ENCODE peak calls at places on chromosomes 5 and 9, in five cellular contexts. X is vagina; O is dorsolateral prefrontal cortex; M is stimulated activated naive CD8-positive, alpha-beta T cell treated with anti-CD3 and anti-CD28 coated beads, Interleukin-15, Interleukin-2, amounts not matched to agents 100 U/mL and 50 U/mL, for 24 hours; I is cardiac fibroblast. H is an unnamed sample.

GRCh38 chr9:72065076-72065475 is 4.7 kb upstream of the C9orf57 start:
- DNase-seq in X (no peak), O (no peak), M (no peak), I (peak), H (no peak)

GRCh38 chr5:136082390-136083193 is 50.1 kb upstream of the SMAD5 start:
- DNase-seq in X (no peak), O (peak), M (peak), I (peak), H (peak)

GRCh38 chr5:6717687-6718086 is 4.5 kb downstream of the TENT4A start:
- DNase-seq in X (peak), O (no peak), M (no peak), I (no peak), H (peak)

GRCh38 chr5:121158433-121158832 is 693.2 kb upstream of the FTMT start:
- DNase-seq in X (no peak), O (no peak), M (no peak), I (no peak), H (no peak)

GRCh38 chr5:116038817-116039216 is 6.5 kb downstream of the ARL14EPL start:
- DNase-seq in X (no peak), O (no peak), M (peak), I (no peak), H (peak)

GRCh38 chr5:154078305-154078704 is 39.5 kb downstream of the MFAP3 start:
- DNase-seq in X (no peak), O (no peak), M (no peak), I (no peak), H (no peak)

GRCh38 chr5:127820910-127821553 is 117.8 kb downstream of the CCDC192 start:
- DNase-seq in X (no peak), O (no peak), M (no peak), I (no peak), H (no peak)

GRCh38 chr9:5563417-5563815 is 53.1 kb downstream of the PDCD1LG2 start:
- DNase-seq in X (no peak), O (no peak), M (no peak), I (peak), H (no peak)

GRCh38 chr5:33379757-33380156 is 61.0 kb upstream of the TARS1 start:
- DNase-seq in X (no peak), O (no peak), M (no peak), I (peak), H (peak)

GRCh38 chr5:140322751-140323731 is 20.1 kb upstream of the PFDN1 start:
- DNase-seq in X (no peak), O (peak), M (no peak), I (peak), H (no peak)

GRCh38 chr5:32710859-32711692 is at the start of gene NPR3:
- DNase-seq in X (no peak), O (no peak), M (no peak), I (peak), H (no peak)

GRCh38 chr5:122849746-122850145 is 4.3 kb downstream of the SNX24 start:
- DNase-seq in X (no peak), O (no peak), M (no peak), I (peak), H (no peak)

GRCh38 chr5:150214289-150214688 is 24.4 kb downstream of the SLC6A7 start:
- DNase-seq in X (no peak), O (no peak), M (no peak), I (peak), H (no peak)

GRCh38 chr9:94931036-94931633 is 204.6 kb downstream of the AOPEP start:
- DNase-seq in X (no peak), O (no peak), M (no peak), I (peak), H (no peak)

GRCh38 chr5:64603676-64604075 is 86.6 kb upstream of the SHISAL2B start:
- DNase-seq in X (no peak), O (no peak), M (no peak), I (no peak), H (no peak)

GRCh38 chr5:126984632-126985031 is 45.7 kb downstream of the MARCHF3 start:
- DNase-seq in X (no peak), O (no peak), M (no peak), I (no peak), H (no peak)

GRCh38 chr5:643811-644271 is 31.7 kb downstream of the CEP72 start:
- DNase-seq in X (no peak), O (no peak), M (no peak), I (no peak), H (peak)

GRCh38 chr5:143147382-143147781 is 256.1 kb downstream of the NR3C1 start:
- DNase-seq in X (no peak), O (no peak), M (no peak), I (no peak), H (no peak)

GRCh38 chr5:143029293-143029692 is 259.1 kb downstream of the ARHGAP26 start:
- DNase-seq in X (no peak), O (no peak), M (no peak), I (no peak), H (no peak)

GRCh38 chr9:123282343-123283047 is 14.1 kb upstream of the STRBP start:
- DNase-seq in X (no peak), O (no peak), M (no peak), I (no peak), H (no peak)

GRCh38 chr9:136550439-136551085 is 4.7 kb upstream of the NOTCH1 start:
- DNase-seq in X (no peak), O (no peak), M (no peak), I (no peak), H (no peak)

GRCh38 chr5:88829053-88829452 is 53.9 kb downstream of the MEF2C start:
- DNase-seq in X (no peak), O (no peak), M (no peak), I (peak), H (peak)

GRCh38 chr5:18216016-18216415 is 581.8 kb downstream of the TAF11L14 start:
- DNase-seq in X (no peak), O (no peak), M (no peak), I (no peak), H (no peak)

GRCh38 chr5:107919969-107920368 is 249.2 kb upstream of the EFNA5 start:
- DNase-seq in X (no peak), O (no peak), M (no peak), I (no peak), H (no peak)

GRCh38 chr5:76579166-76579765 is 43.9 kb downstream of the F2RL2 start:
- DNase-seq in X (no peak), O (no peak), M (no peak), I (peak), H (no peak)

GRCh38 chr9:133619791-133620190 is 10.6 kb upstream of the FAM163B start:
- DNase-seq in X (no peak), O (no peak), M (peak), I (no peak), H (peak)

GRCh38 chr5:178526796-178527457 is 63.3 kb downstream of the COL23A1 start:
- DNase-seq in X (no peak), O (no peak), M (no peak), I (no peak), H (no peak)

GRCh38 chr5:66602621-66603020 is 6.4 kb downstream of the MAST4 start:
- DNase-seq in X (no peak), O (no peak), M (no peak), I (no peak), H (no peak)

GRCh38 chr5:110751902-110752762 is 13.3 kb downstream of the SLC25A46 start:
- DNase-seq in X (no peak), O (no peak), M (peak), I (peak), H (no peak)

GRCh38 chr5:60842859-60843692 is 993 bp downstream of the ELOVL7 start:
- DNase-seq in X (no peak), O (no peak), M (peak), I (no peak), H (no peak)

GRCh38 chr9:4618700-4619099 is 43.4 kb upstream of the PLPP6 start:
- DNase-seq in X (no peak), O (no peak), M (no peak), I (no peak), H (no peak)

GRCh38 chr9:110443878-110444245 is 106.2 kb upstream of the TXNDC8 start:
- DNase-seq in X (no peak), O (no peak), M (no peak), I (peak), H (no peak)